ENCODE peak calls at places on chromosomes 6 and 20, in nine cellular contexts. P is spleen, N is stomach, O is suprapubic skin, R is HCT116, Z is H1, Q is upper lobe of left lung, W is transverse colon, L is esophagus muscularis mucosa. U is an unnamed sample.

GRCh38 chr20:49765846-49766541 is 46.6 kb upstream of the SLC9A8 start:
- DNase-seq in P (no peak), N (no peak), O (no peak), R (no peak), Z (no peak), Q (no peak), W (no peak), L (no peak), U (no peak)

GRCh38 chr6:108598316-108598863 is 37.7 kb downstream of the FOXO3 start:
- DNase-seq in P (no peak), N (no peak), O (no peak), R (no peak), Z (no peak), Q (no peak), W (no peak), L (no peak), U (no peak)

GRCh38 chr6:1700283-1700967 is 90.7 kb downstream of the FOXC1 start:
- DNase-seq in P (no peak), N (no peak), O (no peak), R (no peak), Z (no peak), Q (peak; percentile 15), W (no peak), L (no peak), U (no peak)

GRCh38 chr6:116327803-116328527 is 42.8 kb upstream of the DSE start:
- DNase-seq in P (no peak), N (no peak), O (no peak), R (no peak), Z (no peak), Q (no peak), W (no peak), L (no peak), U (no peak)

GRCh38 chr20:59560588-59561227 is 43.6 kb upstream of the PHACTR3 start:
- DNase-seq in P (no peak), N (no peak), O (no peak), R (peak; percentile 13), Z (no peak), Q (no peak), W (no peak), L (peak; percentile 60), U (no peak)

GRCh38 chr20:32116079-32116521 is 6.6 kb downstream of the TM9SF4 start:
- DNase-seq in P (no peak), N (no peak), O (no peak), R (no peak), Z (no peak), Q (no peak), W (no peak), L (no peak), U (no peak)

GRCh38 chr20:34165246-34165645 is 53.2 kb upstream of the EIF2S2 start:
- DNase-seq in P (no peak), N (no peak), O (no peak), R (no peak), Z (no peak), Q (no peak), W (no peak), L (no peak), U (no peak)

GRCh38 chr20:11891827-11892521 is 25.7 kb upstream of the BTBD3 start:
- DNase-seq in P (no peak), N (peak; percentile 64), O (no peak), R (peak; percentile 66), Z (peak; percentile 77), Q (no peak), W (peak; percentile 62), L (no peak), U (peak; percentile 76)

GRCh38 chr6:105135056-105135455 is 44.8 kb downstream of the POPDC3 start:
- DNase-seq in P (no peak), N (no peak), O (no peak), R (no peak), Z (no peak), Q (no peak), W (no peak), L (no peak), U (no peak)

GRCh38 chr20:56793916-56794315 is 164.8 kb downstream of the TFAP2C start:
- DNase-seq in P (no peak), N (no peak), O (no peak), R (no peak), Z (no peak), Q (no peak), W (no peak), L (no peak), U (no peak)

GRCh38 chr6:108497883-108498282 is 62.8 kb upstream of the FOXO3 start:
- DNase-seq in P (no peak), N (no peak), O (no peak), R (peak; percentile 36), Z (peak; percentile 58), Q (no peak), W (peak; percentile 12), L (no peak), U (no peak)

GRCh38 chr6:154462425-154462824 is 48.1 kb downstream of the CNKSR3 start:
- DNase-seq in P (no peak), N (no peak), O (no peak), R (no peak), Z (no peak), Q (no peak), W (no peak), L (no peak), U (no peak)

GRCh38 chr6:39062014-39062740 is 13.6 kb downstream of the GLP1R start:
- DNase-seq in P (no peak), N (no peak), O (no peak), R (no peak), Z (no peak), Q (no peak), W (no peak), L (no peak), U (no peak)

GRCh38 chr6:104718672-104719071 is 141.0 kb downstream of the HACE1 start:
- DNase-seq in P (no peak), N (no peak), O (no peak), R (no peak), Z (no peak), Q (no peak), W (no peak), L (no peak), U (no peak)

GRCh38 chr20:49122920-49123319 is 65.2 kb downstream of the STAU1 start:
- DNase-seq in P (no peak), N (no peak), O (no peak), R (no peak), Z (no peak), Q (peak; percentile 50), W (no peak), L (no peak), U (no peak)

GRCh38 chr6:53031281-53031680 is 33.9 kb upstream of the FBXO9 start:
- DNase-seq in P (no peak), N (no peak), O (no peak), R (no peak), Z (no peak), Q (no peak), W (no peak), L (no peak), U (no peak)

GRCh38 chr6:140871911-140872310 is 1260.8 kb upstream of the GJE1 start:
- DNase-seq in P (no peak), N (no peak), O (no peak), R (no peak), Z (no peak), Q (no peak), W (no peak), L (no peak), U (no peak)

GRCh38 chr20:35009665-35010328 is 54.1 kb downstream of the MYH7B start:
- DNase-seq in P (peak; percentile 60), N (no peak), O (no peak), R (no peak), Z (no peak), Q (no peak), W (no peak), L (no peak), U (no peak)

GRCh38 chr20:62702886-62703852 is 5.5 kb upstream of the NTSR1 start:
- DNase-seq in P (no peak), N (peak; percentile 33), O (no peak), R (peak; percentile 76), Z (no peak), Q (no peak), W (no peak), L (no peak), U (peak; percentile 83)

GRCh38 chr6:140538926-140539325 is 1164.5 kb upstream of the CITED2 start:
- DNase-seq in P (no peak), N (no peak), O (no peak), R (no peak), Z (no peak), Q (no peak), W (no peak), L (no peak), U (no peak)

GRCh38 chr20:37775200-37775599 is 81.4 kb downstream of the CTNNBL1 start:
- DNase-seq in P (no peak), N (no peak), O (no peak), R (no peak), Z (no peak), Q (no peak), W (no peak), L (peak; percentile 50), U (no peak)

GRCh38 chr6:113873043-113873667 is 16.0 kb downstream of the MARCKS start:
- DNase-seq in P (peak; percentile 86), N (peak; percentile 76), O (no peak), R (no peak), Z (no peak), Q (no peak), W (peak; percentile 88), L (no peak), U (peak; percentile 73)
- TF ChIP-seq POLR2A in P (no peak), N (no peak), O (no peak), R (no peak), Z (no peak), Q (peak; percentile 20), W (peak; percentile 74), L (no peak), U (no peak)

GRCh38 chr6:340181-340955 is 48.1 kb downstream of the DUSP22 start:
- DNase-seq in P (peak; percentile 81), N (no peak), O (no peak), R (no peak), Z (no peak), Q (peak; percentile 55), W (no peak), L (no peak), U (no peak)
- H3K9me3 ChIP-seq in P (no peaks in the 10 kb centered on the region), N (no peaks in the 10 kb centered on the region), O (no peaks in the 10 kb centered on the region), R (no peaks in the 10 kb centered on the region), Z (peaks cover 81% of the 10 kb centered on the region), Q (no peaks in the 10 kb centered on the region), W (no peaks in the 10 kb centered on the region), L (no peaks in the 10 kb centered on the region), U (no peaks in the 10 kb centered on the region)

DNA sequence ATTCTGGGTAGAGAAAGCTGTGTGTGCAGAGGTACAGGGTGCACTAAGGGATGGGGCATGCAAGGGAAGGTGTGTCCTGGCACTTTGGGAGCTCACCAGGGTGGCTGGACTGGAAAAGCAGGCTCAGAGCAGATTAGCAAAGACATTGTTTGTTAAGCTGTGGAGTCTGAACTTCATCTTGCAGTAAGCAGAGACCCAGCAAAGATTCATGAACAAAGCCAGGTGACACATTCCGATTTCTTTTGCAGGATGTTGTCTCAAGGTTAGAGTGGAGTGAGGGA is 28.8 kb downstream of the DUSP22 start:
- DNase-seq in P (no peak), N (no peak), O (no peak), R (no peak), Z (no peak), Q (no peak), W (no peak), L (no peak), U (peak; percentile 32)
- TF ChIP-seq POLR2AphosphoS5 in P (no peak), N (no peak), O (no peak), R (no peak), Z (no peak), Q (no peak), W (no peak), L (no peak), U (no peak)

DNA sequence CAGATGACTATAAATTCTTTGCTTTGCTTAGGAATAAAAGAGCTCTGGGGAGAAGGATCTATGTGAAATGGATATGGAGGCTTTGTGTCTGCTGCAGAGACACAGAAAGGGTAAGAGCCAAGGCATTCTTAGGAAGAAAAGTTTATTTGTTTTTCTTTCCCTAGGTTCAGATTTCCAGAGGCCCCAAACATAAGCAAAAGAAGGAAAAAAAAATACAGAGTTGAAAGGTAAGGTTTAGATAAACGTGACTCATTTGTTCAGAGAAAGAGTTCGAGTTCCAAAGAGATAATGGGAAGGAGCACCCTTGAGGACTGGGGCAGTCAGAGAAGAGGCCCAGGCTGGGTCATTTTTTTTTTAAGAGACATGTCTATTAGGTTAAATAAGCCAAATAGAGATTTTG is 27.4 kb upstream of the BMP5 start:
- DNase-seq in P (no peak), N (no peak), O (no peak), R (no peak), Z (no peak), Q (no peak), W (no peak), L (no peak), U (no peak)
- TF ChIP-seq POLR2A in P (no peak), N (no peak), O (no peak), R (no peak), Z (no peak), Q (no peak), W (no peak), L (no peak), U (no peak)

U was measured in sigmoid colon.